ENCODE peak calls at places on chromosomes 11 and 22, in nine cellular contexts. H is HTR-8/SVneo; J is stimulated activated CD8-positive, alpha-beta memory T cell treated with anti-CD3 and anti-CD28 coated beads, Interleukin-4, amount 100 ng/mL, for 24 hours; Z is DMS 273 treated with DMSO at 0.1 percent for 48 hours; S is NCI-H187; W is NCI-H1105; X is H1; Q is hippocampal formation; C is Kasumi-1. Y is an unnamed sample.

GRCh38 chr22:45310331-45311032 is 748 bp downstream of the FAM118A start:
- DNase-seq in H (no peak), J (no peak), Z (no peak), S (no peak), W (no peak), X (no peak), Q (no peak), C (no peak), Y (no peak)

GRCh38 chr22:46893281-46894020 is 131.0 kb downstream of the TBC1D22A start:
- DNase-seq in H (no peak), J (no peak), Z (no peak), S (no peak), W (no peak), X (no peak), Q (no peak), C (no peak), Y (no peak)

GRCh38 chr22:46129390-46130041 is 20.8 kb upstream of the PPARA start:
- DNase-seq in H (no peak), J (no peak), Z (no peak), S (no peak), W (no peak), X (no peak), Q (no peak), C (peak; percentile 45), Y (peak; percentile 81)

GRCh38 chr22:46050451-46050845 is 73.5 kb upstream of the WNT7B start:
- DNase-seq in H (no peak), J (no peak), Z (no peak), S (no peak), W (no peak), X (no peak), Q (no peak), C (no peak), Y (no peak)

GRCh38 chr11:126318642-126319373 is 14.9 kb downstream of the DCPS start:
- DNase-seq in H (no peak), J (no peak), Z (peak; percentile 47), S (no peak), W (no peak), X (no peak), Q (peak; percentile 58), C (peak; percentile 99), Y (peak; percentile 93)

GRCh38 chr11:114304065-114304464 is 7.9 kb downstream of the NNMT start:
- DNase-seq in H (no peak), J (no peak), Z (no peak), S (no peak), W (no peak), X (no peak), Q (no peak), C (no peak), Y (no peak)

GRCh38 chr11:119324124-119324665 is 7.3 kb upstream of the MCAM start:
- DNase-seq in H (no peak), J (no peak), Z (no peak), S (no peak), W (no peak), X (no peak), Q (no peak), C (no peak), Y (no peak)

GRCh38 chr11:31813242-31813960 is 2.3 kb upstream of the PAX6 start:
- DNase-seq in H (no peak), J (no peak), Z (no peak), S (no peak), W (no peak), X (peak; percentile 52), Q (no peak), C (no peak), Y (no peak)

GRCh38 chr11:126163779-126164178 is 47.7 kb downstream of the RPUSD4 start:
- DNase-seq in H (no peak), J (no peak), Z (no peak), S (no peak), W (no peak), X (no peak), Q (no peak), C (no peak), Y (no peak)

GRCh38 chr22:43345761-43346261 is 2.6 kb upstream of the SCUBE1 start:
- DNase-seq in H (no peak), J (no peak), Z (no peak), S (no peak), W (no peak), X (no peak), Q (no peak), C (peak; percentile 8), Y (peak; percentile 76)

GRCh38 chr11:33266418-33267215 is 9.4 kb downstream of the HIPK3 start:
- DNase-seq in H (no peak), J (no peak), Z (no peak), S (no peak), W (no peak), X (no peak), Q (no peak), C (no peak), Y (no peak)

GRCh38 chr11:64745219-64745522 is 1.2 kb upstream of the RASGRP2 start:
- DNase-seq in H (no peak), J (no peak), Z (no peak), S (no peak), W (peak; percentile 7), X (peak; percentile 77), Q (no peak), C (peak; percentile 82), Y (peak; percentile 97)

GRCh38 chr22:49814856-49815255 is 12.8 kb downstream of the BRD1 start:
- DNase-seq in H (no peak), J (no peak), Z (no peak), S (no peak), W (no peak), X (no peak), Q (no peak), C (no peak), Y (no peak)

GRCh38 chr11:60887531-60887930 is 18.9 kb downstream of the PRPF19 start:
- DNase-seq in H (peak; percentile 32), J (no peak), Z (peak; percentile 64), S (peak; percentile 2), W (peak; percentile 19), X (peak; percentile 60), Q (no peak), C (peak; percentile 44), Y (peak; percentile 56)

GRCh38 chr22:21634081-21634480 is 1.5 kb downstream of the CCDC116 start:
- DNase-seq in H (no peak), J (no peak), Z (no peak), S (no peak), W (no peak), X (no peak), Q (no peak), C (no peak), Y (no peak)

GRCh38 chr11:13486926-13487660 is 8.7 kb downstream of the PTH start:
- DNase-seq in H (no peak), J (peak; percentile 58), Z (no peak), S (no peak), W (no peak), X (peak; percentile 91), Q (no peak), C (no peak), Y (peak; percentile 69)

GRCh38 chr22:26981520-26981919 is 324.1 kb downstream of the MIAT start:
- DNase-seq in H (no peak), J (no peak), Z (no peak), S (no peak), W (no peak), X (no peak), Q (no peak), C (no peak), Y (no peak)

GRCh38 chr11:131534031-131534430 is 163.6 kb downstream of the NTM start:
- DNase-seq in H (no peak), J (no peak), Z (no peak), S (no peak), W (no peak), X (no peak), Q (peak; percentile 84), C (no peak), Y (no peak)

GRCh38 chr11:2737876-2738275 is 38.1 kb upstream of the KCNQ1OT1 start:
- DNase-seq in H (no peak), J (no peak), Z (no peak), S (no peak), W (no peak), X (no peak), Q (no peak), C (no peak), Y (peak; percentile 16)

GRCh38 chr11:19803506-19803998 is 90.9 kb downstream of the NAV2 start:
- DNase-seq in H (no peak), J (no peak), Z (no peak), S (no peak), W (no peak), X (no peak), Q (no peak), C (no peak), Y (no peak)

GRCh38 chr11:131978351-131978750 is 607.9 kb downstream of the NTM start:
- DNase-seq in H (no peak), J (no peak), Z (no peak), S (no peak), W (no peak), X (no peak), Q (no peak), C (no peak), Y (no peak)

GRCh38 chr22:49664371-49664881 is 163.2 kb downstream of the BRD1 start:
- DNase-seq in H (no peak), J (no peak), Z (no peak), S (no peak), W (no peak), X (peak; percentile 38), Q (no peak), C (no peak), Y (no peak)

GRCh38 chr11:127105578-127105977 is 105.0 kb upstream of the KIRREL3 start:
- DNase-seq in H (no peak), J (no peak), Z (no peak), S (no peak), W (peak; percentile 47), X (no peak), Q (no peak), C (no peak), Y (no peak)

GRCh38 chr22:49765091-49765771 is 62.4 kb downstream of the BRD1 start:
- DNase-seq in H (no peak), J (no peak), Z (no peak), S (no peak), W (no peak), X (peak; percentile 38), Q (no peak), C (no peak), Y (no peak)

GRCh38 chr11:111935331-111936044 is 1.7 kb upstream of the DIXDC1 start:
- DNase-seq in H (no peak), J (no peak), Z (no peak), S (no peak), W (no peak), X (no peak), Q (no peak), C (no peak), Y (peak; percentile 46)

GRCh38 chr11:8225589-8226036 is 38.1 kb downstream of the LMO1 start:
- DNase-seq in H (peak; percentile 81), J (peak; percentile 54), Z (no peak), S (peak; percentile 29), W (peak; percentile 62), X (peak; percentile 98), Q (peak; percentile 40), C (peak; percentile 56), Y (peak; percentile 49)

GRCh38 chr11:73759520-73760065 is 1.3 kb downstream of the RAB6A start:
- DNase-seq in H (no peak), J (no peak), Z (no peak), S (no peak), W (no peak), X (no peak), Q (no peak), C (peak; percentile 62), Y (no peak)